ENCODE peak calls at places on chromosomes 4 and X, in nine cellular contexts. J is HFF-Myc; Z is activated CD8-positive, alpha-beta T cell treated with anti-CD3 and anti-CD28 coated beads for 36 hours; O is heart left ventricle; Y is fibroblast of mammary gland; H is lower lobe of right lung; T is testis; F is PC-3; U is CD8-positive, alpha-beta T cell. P is an unnamed sample.

GRCh38 chrX:54810532-54810931 is 3.0 kb downstream of the MAGED2 start:
- DNase-seq in Y (no peak), O (no peak), U (no peak), Z (no peak), T (no peak), F (no peak), H (no peak), J (no peak), P (no peak)

GRCh38 chr4:99729186-99729585 is 71.6 kb upstream of the C4orf54 start:
- DNase-seq in T (no peak), H (no peak), Y (no peak), Z (no peak), O (no peak), J (no peak), F (no peak), U (no peak), P (no peak)

GRCh38 chrX:125782184-125782583 is 383.9 kb downstream of the DCAF12L2 start:
- DNase-seq in O (no peak), U (no peak), Y (no peak), H (no peak), F (no peak), Z (no peak), T (no peak), J (no peak), P (no peak)

GRCh38 chr4:167232805-167233522 is 1.3 kb downstream of the SPOCK3 start:
- DNase-seq in H (no peak), F (no peak), Z (no peak), J (no peak), U (no peak), Y (no peak), O (no peak), T (no peak), P (peak; percentile 16)

GRCh38 chrX:1196436-1196835 is 16.0 kb downstream of the CRLF2 start:
- DNase-seq in T (no peak), Z (no peak), O (no peak), F (no peak), U (no peak), Y (no peak), J (no peak), H (no peak), P (no peak)

GRCh38 chrX:149825424-149825823 is 43.7 kb downstream of the MAGEA9 start:
- DNase-seq in Y (peak; percentile 2), H (no peak), Z (peak; percentile 70), J (no peak), O (no peak), T (peak; percentile 16), U (peak; percentile 19), F (peak; percentile 30), P (peak; percentile 59)

GRCh38 chrX:43949669-43950068 is 23.5 kb downstream of the NDP start:
- DNase-seq in O (peak; percentile 50), Z (peak; percentile 40), F (peak; percentile 46), H (peak; percentile 44), U (no peak), Y (no peak), J (no peak), T (peak; percentile 46), P (peak; percentile 61)

GRCh38 chrX:122188751-122189150 is 995.3 kb upstream of the GRIA3 start:
- DNase-seq in Z (no peak), T (no peak), F (peak; percentile 22), J (no peak), H (no peak), U (no peak), Y (peak; percentile 5), O (no peak), P (no peak)

GRCh38 chrX:96440941-96441340 is 243.7 kb upstream of the DIAPH2 start:
- DNase-seq in F (no peak), O (no peak), T (peak; percentile 61), Z (no peak), Y (peak; percentile 23), J (no peak), U (no peak), H (no peak), P (no peak)

GRCh38 chrX:24696241-24696640 is 2.5 kb downstream of the POLA1 start:
- DNase-seq in U (no peak), F (no peak), T (no peak), J (no peak), Z (no peak), Y (no peak), H (no peak), O (no peak), P (no peak)

GRCh38 chrX:1466232-1466661 is 13.5 kb upstream of the ASMTL start:
- DNase-seq in Y (no peak), O (no peak), T (no peak), F (no peak), H (peak; percentile 28), U (no peak), Z (peak; percentile 1), J (no peak), P (no peak)

GRCh38 chrX:15170927-15171326 is 99.0 kb downstream of the ASB9 start:
- DNase-seq in J (no peak), T (no peak), F (no peak), Z (no peak), H (no peak), Y (no peak), O (no peak), U (no peak), P (no peak)

GRCh38 chr4:113383111-113383785 is 333.8 kb downstream of the ANK2 start:
- DNase-seq in H (no peak), Z (no peak), T (no peak), Y (peak; percentile 93), O (no peak), U (no peak), J (peak; percentile 41), F (peak; percentile 87), P (no peak)

GRCh38 chr4:113384600-113384999 is 335.1 kb downstream of the ANK2 start:
- DNase-seq in J (peak; percentile 36), O (no peak), H (no peak), Z (no peak), F (peak; percentile 85), Y (peak; percentile 84), U (no peak), T (no peak), P (no peak)

GRCh38 chr4:113378836-113379235 is 329.4 kb downstream of the ANK2 start:
- DNase-seq in H (no peak), O (no peak), Y (no peak), Z (no peak), J (no peak), U (no peak), F (no peak), T (no peak), P (no peak)

GRCh38 chr4:113385500-113385899 is 336.0 kb downstream of the ANK2 start:
- DNase-seq in Y (no peak), U (no peak), H (no peak), F (no peak), Z (no peak), T (no peak), J (no peak), O (no peak), P (no peak)

GRCh38 chr4:113382704-113383103 is 333.3 kb downstream of the ANK2 start:
- DNase-seq in H (no peak), J (no peak), U (no peak), T (no peak), F (no peak), Y (peak; percentile 33), Z (no peak), O (no peak), P (no peak)
- TF ChIP-seq CTCF in H (no peak), J (no peak), U (no peak), T (no peak), F (no peak), Y (no peak), Z (no peak), O (no peak), P (no peak)

GRCh38 chr4:104491396-104491821 is 3.3 kb downstream of the CXXC4 start:
- DNase-seq in U (peak; percentile 6), O (peak; percentile 58), Z (peak; percentile 44), F (no peak), T (peak; percentile 59), H (peak; percentile 51), J (no peak), Y (peak; percentile 5), P (peak; percentile 69)
- TF ChIP-seq CTCF in U (no peak), O (no peak), Z (no peak), F (no peak), T (no peak), H (no peak), J (no peak), Y (no peak), P (no peak)

DNA sequence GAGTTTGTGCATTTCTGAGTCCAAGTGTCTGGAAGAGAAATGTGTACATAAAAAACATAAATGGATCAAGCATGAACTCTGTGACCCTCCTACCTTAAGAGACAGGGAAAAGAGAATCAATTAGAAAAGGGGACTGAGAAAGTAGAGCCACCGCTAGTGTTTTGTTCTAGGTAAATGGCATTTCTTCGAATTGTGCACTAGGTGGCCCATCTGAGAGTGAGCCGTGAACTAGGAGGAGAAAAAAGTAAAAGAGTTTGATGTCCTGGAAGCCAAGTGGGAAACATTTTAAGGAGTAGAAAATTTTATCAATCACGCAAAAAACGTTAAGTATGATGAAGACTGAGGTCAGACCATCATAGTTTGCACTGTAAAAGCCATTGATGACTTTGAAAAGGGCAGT is 55.1 kb downstream of the NAF1 start:
- DNase-seq in H (no peak), J (no peak), T (no peak), Z (no peak), F (peak; percentile 8), O (no peak), U (no peak), Y (peak; percentile 31), P (no peak)
- TF ChIP-seq CTCF in H (no peak), J (peak; percentile 10), T (no peak), Z (no peak), F (peak; percentile 36), O (peak; percentile 9), U (no peak), Y (peak; percentile 34), P (no peak)

GRCh38 chrX:9874483-9874882 is 88.3 kb downstream of the SHROOM2 start:
- DNase-seq in F (peak; percentile 72), U (no peak), Z (no peak), T (no peak), H (no peak), O (no peak), J (no peak), Y (no peak), P (no peak)

GRCh38 chrX:9875801-9876200 is 89.6 kb downstream of the SHROOM2 start:
- DNase-seq in U (no peak), T (no peak), O (no peak), Z (no peak), F (no peak), H (no peak), J (no peak), Y (no peak), P (no peak)

GRCh38 chrX:9873360-9873759 is 87.1 kb downstream of the SHROOM2 start:
- DNase-seq in J (no peak), H (no peak), F (no peak), Z (no peak), T (no peak), O (no peak), U (no peak), Y (no peak), P (no peak)

GRCh38 chrX:9871871-9872270 is 85.6 kb downstream of the SHROOM2 start:
- DNase-seq in H (no peak), O (no peak), U (no peak), Y (no peak), F (peak; percentile 28), Z (no peak), J (no peak), T (no peak), P (no peak)

DNA sequence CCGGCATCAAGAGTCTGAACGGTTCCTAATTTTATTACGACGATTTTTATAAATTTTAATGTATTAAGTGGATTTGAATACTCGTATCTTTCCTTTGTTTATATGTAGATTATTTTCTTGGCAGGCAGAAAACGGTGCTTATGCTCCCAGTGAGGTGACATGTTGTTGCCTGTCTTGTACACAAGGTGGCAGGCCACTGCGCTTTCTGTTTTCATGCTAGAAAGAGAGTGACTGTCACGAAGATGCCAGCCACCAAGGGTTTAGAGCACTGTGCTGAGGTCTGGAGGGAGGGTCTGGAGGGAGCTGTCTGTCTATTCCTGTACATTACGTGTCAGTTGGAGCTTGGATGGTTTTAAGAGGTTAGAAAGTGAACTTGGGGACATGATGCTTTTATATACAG is 87.7 kb downstream of the SHROOM2 start:
- DNase-seq in H (peak; percentile 55), F (peak; percentile 61), U (peak; percentile 0), Z (peak; percentile 52), O (peak; percentile 48), T (peak; percentile 66), Y (no peak), J (no peak), P (peak; percentile 58)
- TF ChIP-seq CTCF in H (peak; percentile 57), F (peak; percentile 67), U (peak; percentile 27), Z (peak; percentile 44), O (peak; percentile 44), T (peak; percentile 36), Y (peak; percentile 45), J (peak; percentile 44), P (peak; percentile 62)